ENCODE peak calls at places on chromosome 20, in four cellular contexts. One of them, this sample, is unnamed.

GRCh38 chr20:51381557-51381956 is 161.0 kb downstream of the NFATC2 start:
- DNase-seq in upper lobe of right lung: peak
- DNase-seq in B cell: no peak
- DNase-seq in lower lobe of right lung: no peak
- DNase-seq in this sample: peak

GRCh38 chr20:51727872-51728271 is 40.3 kb downstream of the ATP9A start:
- DNase-seq in upper lobe of right lung: no peak
- DNase-seq in B cell: no peak
- DNase-seq in lower lobe of right lung: no peak
- DNase-seq in this sample: no peak

GRCh38 chr20:63420359-63421093 is 51.9 kb downstream of the KCNQ2 start:
- DNase-seq in upper lobe of right lung: no peak
- DNase-seq in B cell: no peak
- DNase-seq in lower lobe of right lung: no peak
- DNase-seq in this sample: no peak

GRCh38 chr20:58308680-58309527 is 611 bp upstream of the RAB22A start:
- DNase-seq in upper lobe of right lung: peak
- DNase-seq in B cell: peak
- DNase-seq in lower lobe of right lung: peak
- DNase-seq in this sample: peak

GRCh38 chr20:15494841-15495240 is 1078.4 kb downstream of the KIF16B start:
- DNase-seq in upper lobe of right lung: no peak
- DNase-seq in B cell: no peak
- DNase-seq in lower lobe of right lung: no peak
- DNase-seq in this sample: no peak

GRCh38 chr20:44598413-44599290 is 16.3 kb downstream of the PKIG start:
- DNase-seq in upper lobe of right lung: no peak
- DNase-seq in B cell: no peak
- DNase-seq in lower lobe of right lung: no peak
- DNase-seq in this sample: peak

GRCh38 chr20:63830821-63831593 is at the start of gene ZBTB46:
- DNase-seq in upper lobe of right lung: peak
- DNase-seq in B cell: peak
- DNase-seq in lower lobe of right lung: peak
- DNase-seq in this sample: peak

GRCh38 chr20:32970973-32971300 is 33.3 kb downstream of the SUN5 start:
- DNase-seq in upper lobe of right lung: peak
- DNase-seq in B cell: no peak
- DNase-seq in lower lobe of right lung: no peak
- DNase-seq in this sample: no peak

GRCh38 chr20:39424923-39425678 is 463.0 kb downstream of the DHX35 start:
- DNase-seq in upper lobe of right lung: no peak
- DNase-seq in B cell: no peak
- DNase-seq in lower lobe of right lung: no peak
- DNase-seq in this sample: no peak

GRCh38 chr20:39433461-39433860 is 471.3 kb downstream of the DHX35 start:
- DNase-seq in upper lobe of right lung: no peak
- DNase-seq in B cell: no peak
- DNase-seq in lower lobe of right lung: no peak
- DNase-seq in this sample: no peak

DNA sequence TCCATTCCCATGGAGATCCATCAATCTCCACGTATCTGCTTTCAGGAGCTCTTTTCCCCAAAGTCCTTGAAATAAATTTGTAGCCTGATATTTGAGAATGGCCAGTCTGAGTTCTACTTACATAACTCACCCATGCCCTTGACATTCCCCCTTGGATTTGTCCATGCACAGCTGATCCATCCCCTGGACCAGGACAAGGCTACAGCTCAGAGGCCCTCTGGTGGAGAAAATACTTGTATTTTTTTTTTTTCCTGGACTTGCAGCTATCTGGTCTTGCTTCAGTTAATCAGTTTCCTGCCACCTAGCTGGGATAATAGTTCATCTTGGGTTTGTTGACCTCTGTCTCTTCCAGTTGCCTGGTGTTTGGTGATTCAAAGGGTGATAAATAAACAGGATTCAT is 467.6 kb downstream of the DHX35 start:
- DNase-seq in upper lobe of right lung: no peak
- DNase-seq in B cell: no peak
- DNase-seq in lower lobe of right lung: no peak
- DNase-seq in this sample: no peak
- TF ChIP-seq CTCF in upper lobe of right lung: peak
- TF ChIP-seq CTCF in B cell: no peak
- TF ChIP-seq CTCF in lower lobe of right lung: peak
- TF ChIP-seq CTCF in this sample: peak

DNA sequence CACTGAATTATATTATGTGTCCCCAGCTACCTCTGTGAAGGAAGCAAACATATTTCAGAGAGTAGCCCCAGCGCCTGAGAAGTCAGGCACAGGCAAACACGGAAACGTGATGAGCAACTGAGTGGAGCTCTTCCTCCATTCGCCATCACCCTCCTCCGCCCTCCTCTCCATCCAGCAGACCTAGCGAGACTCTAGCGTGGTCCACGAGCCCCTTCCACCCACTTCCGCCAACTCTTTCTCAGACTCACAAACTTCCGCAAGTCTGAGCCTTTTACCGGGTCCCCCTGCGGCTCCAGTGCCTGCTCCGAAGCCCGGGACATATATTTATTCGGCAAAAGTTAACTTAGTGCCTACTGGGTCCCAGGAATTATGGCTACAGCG is 548 bp downstream of the SNRPB start:
- DNase-seq in upper lobe of right lung: no peak
- DNase-seq in B cell: peak
- DNase-seq in lower lobe of right lung: no peak
- DNase-seq in this sample: peak
- TF ChIP-seq CTCF in upper lobe of right lung: no peak
- TF ChIP-seq CTCF in B cell: no peak
- TF ChIP-seq CTCF in lower lobe of right lung: no peak
- TF ChIP-seq CTCF in this sample: no peak

DNA sequence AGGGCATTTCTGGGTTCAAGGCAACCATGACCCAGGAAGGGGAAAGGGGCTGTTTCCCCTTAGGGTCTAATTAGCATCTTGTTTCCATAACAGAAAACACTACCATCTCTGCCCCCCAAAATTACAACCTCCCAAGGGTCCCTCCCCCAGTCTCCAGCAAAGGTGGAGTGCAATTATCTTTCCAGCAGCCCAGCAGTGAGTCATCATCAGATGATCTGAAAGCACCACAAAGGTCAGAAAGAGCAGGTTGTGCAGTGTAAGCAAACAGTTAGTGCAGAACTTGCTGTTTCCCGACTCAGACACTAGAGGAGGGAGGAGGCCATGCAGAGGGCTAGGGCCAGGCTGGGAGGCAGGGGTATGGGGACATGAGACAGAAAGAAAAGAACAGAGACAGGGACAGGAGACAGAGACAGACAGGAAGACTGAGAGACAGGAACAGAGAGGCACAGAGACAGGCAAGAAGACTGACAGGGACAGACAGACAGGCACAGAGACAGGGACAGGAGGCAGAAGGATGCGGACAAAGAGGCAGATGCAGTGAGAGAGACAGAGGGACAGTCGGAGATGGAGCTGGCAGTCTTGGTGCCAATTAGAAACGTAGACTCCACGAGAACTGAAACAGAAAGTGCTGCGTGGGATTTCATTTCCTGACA is 62.5 kb downstream of the PYGB start:
- DNase-seq in upper lobe of right lung: peak
- DNase-seq in B cell: peak
- DNase-seq in lower lobe of right lung: peak
- DNase-seq in this sample: peak
- TF ChIP-seq CTCF in upper lobe of right lung: peak
- TF ChIP-seq CTCF in B cell: no peak
- TF ChIP-seq CTCF in lower lobe of right lung: peak
- TF ChIP-seq CTCF in this sample: peak

DNA sequence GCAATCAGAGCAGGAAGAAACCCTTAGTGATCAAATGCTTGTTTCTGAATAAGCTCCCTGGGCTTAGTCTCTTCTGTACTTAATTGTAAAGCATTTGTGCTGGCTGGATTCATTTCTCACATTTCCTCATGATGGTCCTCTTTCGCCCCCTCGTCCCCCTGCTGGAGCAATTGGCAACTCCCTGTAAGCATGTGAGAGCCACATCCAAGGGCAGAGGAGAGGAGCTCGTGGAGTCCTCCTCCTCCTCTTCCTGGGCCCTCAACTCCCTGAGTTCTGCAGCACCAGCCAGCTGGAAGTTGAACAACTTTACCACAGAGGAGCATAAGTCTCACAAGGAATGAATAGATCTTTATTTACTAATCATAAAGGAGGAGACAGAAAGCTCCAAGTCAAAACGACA is 12.6 kb downstream of the ANKEF1 start:
- DNase-seq in upper lobe of right lung: no peak
- DNase-seq in B cell: no peak
- DNase-seq in lower lobe of right lung: no peak
- DNase-seq in this sample: peak
- TF ChIP-seq CTCF in upper lobe of right lung: no peak
- TF ChIP-seq CTCF in B cell: no peak
- TF ChIP-seq CTCF in lower lobe of right lung: no peak
- TF ChIP-seq CTCF in this sample: peak

GRCh38 chr20:23655551-23656211 is 17.9 kb upstream of the CST3 start:
- DNase-seq in upper lobe of right lung: peak
- DNase-seq in B cell: no peak
- DNase-seq in lower lobe of right lung: peak
- DNase-seq in this sample: peak
- TF ChIP-seq CTCF in upper lobe of right lung: no peak
- TF ChIP-seq CTCF in B cell: no peak
- TF ChIP-seq CTCF in lower lobe of right lung: no peak
- TF ChIP-seq CTCF in this sample: no peak

DNA sequence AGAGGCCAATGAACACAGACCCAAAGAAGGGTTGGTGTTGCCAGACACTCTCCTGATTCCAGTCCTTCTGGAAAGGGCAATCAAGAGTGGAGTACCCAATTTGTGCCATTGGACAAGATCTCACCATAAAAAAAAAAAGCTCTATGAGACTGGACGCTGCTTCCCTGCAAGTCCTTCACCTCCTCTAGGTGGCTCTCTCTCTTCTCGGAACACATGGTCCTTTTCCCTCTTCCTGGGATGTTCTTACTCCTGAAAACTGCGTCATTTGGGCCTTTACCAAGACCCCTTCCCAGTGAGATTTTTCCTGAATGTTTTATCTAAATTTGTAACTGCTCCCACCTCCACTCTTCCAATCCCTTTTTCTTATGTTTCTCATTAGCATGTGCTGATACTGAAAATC is 280.8 kb downstream of the FOXA2 start:
- DNase-seq in upper lobe of right lung: no peak
- DNase-seq in B cell: no peak
- DNase-seq in lower lobe of right lung: no peak
- DNase-seq in this sample: peak
- TF ChIP-seq CTCF in upper lobe of right lung: no peak
- TF ChIP-seq CTCF in B cell: no peak
- TF ChIP-seq CTCF in lower lobe of right lung: no peak
- TF ChIP-seq CTCF in this sample: peak

DNA sequence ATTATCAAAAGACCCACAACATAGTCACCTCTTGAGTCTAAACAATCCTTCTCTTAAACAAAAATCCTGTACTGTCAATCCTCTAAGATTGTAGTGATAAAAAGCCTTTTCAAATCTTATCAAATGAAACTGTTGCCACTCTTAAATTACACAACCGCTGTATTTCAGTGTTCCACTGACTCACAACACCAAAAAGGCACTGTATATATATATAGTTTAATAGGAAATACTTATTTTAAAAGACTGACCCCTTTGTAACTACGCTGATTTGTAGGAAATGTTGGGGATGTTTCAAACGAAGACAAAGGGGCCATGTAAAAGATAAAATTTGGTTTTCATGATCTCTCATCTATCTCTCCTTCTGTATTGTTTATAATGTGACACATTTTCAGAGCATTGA is 14.1 kb downstream of the CPNE1 start:
- DNase-seq in upper lobe of right lung: no peak
- DNase-seq in B cell: no peak
- DNase-seq in lower lobe of right lung: no peak
- DNase-seq in this sample: no peak
- TF ChIP-seq CTCF in upper lobe of right lung: no peak
- TF ChIP-seq CTCF in B cell: no peak
- TF ChIP-seq CTCF in lower lobe of right lung: no peak
- TF ChIP-seq CTCF in this sample: no peak

DNA sequence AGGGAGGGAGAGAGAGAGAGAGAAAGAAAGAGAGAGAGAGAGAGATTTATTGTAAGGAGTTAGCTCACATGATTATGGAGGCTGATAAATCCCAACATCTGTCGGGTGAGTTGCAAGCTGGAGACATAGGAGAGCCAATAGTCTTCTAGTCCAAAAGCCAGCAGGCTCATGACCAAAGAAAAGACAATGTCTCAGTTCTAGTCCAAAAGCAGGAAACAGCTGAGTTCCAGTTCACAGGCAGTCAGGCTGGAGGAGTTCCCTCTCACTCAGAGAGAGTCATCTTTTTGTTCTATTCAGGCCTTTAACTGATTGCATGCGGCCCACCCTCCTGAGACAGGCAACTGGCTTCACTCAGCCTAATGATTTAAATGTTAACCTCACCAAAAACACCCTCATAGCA is 416.5 kb downstream of the PREX1 start:
- DNase-seq in upper lobe of right lung: no peak
- DNase-seq in B cell: no peak
- DNase-seq in lower lobe of right lung: no peak
- DNase-seq in this sample: no peak
- TF ChIP-seq CTCF in upper lobe of right lung: no peak
- TF ChIP-seq CTCF in B cell: no peak
- TF ChIP-seq CTCF in lower lobe of right lung: no peak
- TF ChIP-seq CTCF in this sample: no peak

GRCh38 chr20:1209447-1210387 is 6.5 kb downstream of the C20orf202 start:
- DNase-seq in upper lobe of right lung: no peak
- DNase-seq in B cell: no peak
- DNase-seq in lower lobe of right lung: no peak
- DNase-seq in this sample: no peak
- TF ChIP-seq CTCF in upper lobe of right lung: no peak
- TF ChIP-seq CTCF in B cell: no peak
- TF ChIP-seq CTCF in lower lobe of right lung: no peak
- TF ChIP-seq CTCF in this sample: no peak

This sample was measured in NB4.